ENCODE peak calls at places on chromosomes 12 and 14, in four cellular contexts. One of them, this sample, is unnamed.

GRCh38 chr12:10783252-10783651 is 19.2 kb downstream of the TAS2R7 start:
- DNase-seq in IMR-90: no peak
- DNase-seq in activated naive CD4-positive, alpha-beta T cell treated with anti-CD3 and anti-CD28 coated beads for 36 hours: no peak
- DNase-seq in posterior cingulate gyrus: no peak
- DNase-seq in this sample: no peak

GRCh38 chr12:64452559-64453329 is 824 bp downstream of the TBK1 start:
- DNase-seq in IMR-90: peak
- DNase-seq in activated naive CD4-positive, alpha-beta T cell treated with anti-CD3 and anti-CD28 coated beads for 36 hours: peak
- DNase-seq in posterior cingulate gyrus: no peak
- DNase-seq in this sample: peak

GRCh38 chr12:30908389-30909087 is 18.0 kb upstream of the TSPAN11 start:
- DNase-seq in activated naive CD4-positive, alpha-beta T cell treated with anti-CD3 and anti-CD28 coated beads for 36 hours: no peak
- DNase-seq in IMR-90: peak
- DNase-seq in posterior cingulate gyrus: no peak
- DNase-seq in this sample: no peak

GRCh38 chr14:41289025-41289424 is 317.7 kb upstream of the LRFN5 start:
- DNase-seq in IMR-90: no peak
- DNase-seq in posterior cingulate gyrus: no peak
- DNase-seq in activated naive CD4-positive, alpha-beta T cell treated with anti-CD3 and anti-CD28 coated beads for 36 hours: no peak
- DNase-seq in this sample: no peak

GRCh38 chr12:98733667-98734350 is 88.7 kb downstream of the APAF1 start:
- DNase-seq in posterior cingulate gyrus: no peak
- DNase-seq in activated naive CD4-positive, alpha-beta T cell treated with anti-CD3 and anti-CD28 coated beads for 36 hours: no peak
- DNase-seq in IMR-90: peak
- DNase-seq in this sample: no peak

GRCh38 chr14:94768521-94769412 is 1.1 kb downstream of the GSC start:
- DNase-seq in posterior cingulate gyrus: no peak
- DNase-seq in IMR-90: no peak
- DNase-seq in activated naive CD4-positive, alpha-beta T cell treated with anti-CD3 and anti-CD28 coated beads for 36 hours: peak
- DNase-seq in this sample: no peak

GRCh38 chr12:15880721-15881120 is 1.5 kb upstream of the STRAP start:
- DNase-seq in activated naive CD4-positive, alpha-beta T cell treated with anti-CD3 and anti-CD28 coated beads for 36 hours: no peak
- DNase-seq in IMR-90: no peak
- DNase-seq in posterior cingulate gyrus: no peak
- DNase-seq in this sample: no peak

GRCh38 chr12:47028981-47029708 is 50.3 kb upstream of the PCED1B start:
- DNase-seq in IMR-90: no peak
- DNase-seq in activated naive CD4-positive, alpha-beta T cell treated with anti-CD3 and anti-CD28 coated beads for 36 hours: no peak
- DNase-seq in posterior cingulate gyrus: no peak
- DNase-seq in this sample: no peak

GRCh38 chr14:64806202-64806861 is 73.4 kb downstream of the SPTB start:
- DNase-seq in activated naive CD4-positive, alpha-beta T cell treated with anti-CD3 and anti-CD28 coated beads for 36 hours: no peak
- DNase-seq in posterior cingulate gyrus: no peak
- DNase-seq in IMR-90: peak
- DNase-seq in this sample: no peak

GRCh38 chr14:99516156-99517045 is 35.2 kb downstream of the CCNK start:
- DNase-seq in posterior cingulate gyrus: no peak
- DNase-seq in activated naive CD4-positive, alpha-beta T cell treated with anti-CD3 and anti-CD28 coated beads for 36 hours: no peak
- DNase-seq in IMR-90: no peak
- DNase-seq in this sample: peak

GRCh38 chr12:68739891-68740290 is 6.1 kb upstream of the SLC35E3 start:
- DNase-seq in activated naive CD4-positive, alpha-beta T cell treated with anti-CD3 and anti-CD28 coated beads for 36 hours: no peak
- DNase-seq in IMR-90: no peak
- DNase-seq in posterior cingulate gyrus: no peak
- DNase-seq in this sample: no peak

GRCh38 chr12:112408621-112409020 is 784 bp downstream of the RPL6 start:
- DNase-seq in IMR-90: no peak
- DNase-seq in posterior cingulate gyrus: no peak
- DNase-seq in activated naive CD4-positive, alpha-beta T cell treated with anti-CD3 and anti-CD28 coated beads for 36 hours: no peak
- DNase-seq in this sample: no peak

GRCh38 chr12:112555621-112556233 is 137.0 kb downstream of the PTPN11 start:
- DNase-seq in IMR-90: no peak
- DNase-seq in activated naive CD4-positive, alpha-beta T cell treated with anti-CD3 and anti-CD28 coated beads for 36 hours: no peak
- DNase-seq in posterior cingulate gyrus: no peak
- DNase-seq in this sample: no peak

GRCh38 chr12:27332407-27333310 is at the start of gene BMAL2:
- DNase-seq in IMR-90: peak
- DNase-seq in posterior cingulate gyrus: peak
- DNase-seq in activated naive CD4-positive, alpha-beta T cell treated with anti-CD3 and anti-CD28 coated beads for 36 hours: peak
- DNase-seq in this sample: peak

GRCh38 chr14:104392001-104392395 is 187.6 kb upstream of the C14orf180 start:
- DNase-seq in activated naive CD4-positive, alpha-beta T cell treated with anti-CD3 and anti-CD28 coated beads for 36 hours: peak
- DNase-seq in IMR-90: no peak
- DNase-seq in posterior cingulate gyrus: no peak
- DNase-seq in this sample: no peak

GRCh38 chr14:37594238-37594915 is 672 bp downstream of the FOXA1 start:
- DNase-seq in posterior cingulate gyrus: no peak
- DNase-seq in activated naive CD4-positive, alpha-beta T cell treated with anti-CD3 and anti-CD28 coated beads for 36 hours: peak
- DNase-seq in IMR-90: peak
- DNase-seq in this sample: peak

GRCh38 chr14:31261859-31262739 is 54.5 kb upstream of the HECTD1 start:
- DNase-seq in IMR-90: peak
- DNase-seq in activated naive CD4-positive, alpha-beta T cell treated with anti-CD3 and anti-CD28 coated beads for 36 hours: no peak
- DNase-seq in posterior cingulate gyrus: no peak
- DNase-seq in this sample: peak

GRCh38 chr12:56007148-56007891 is 10.2 kb downstream of the SUOX start:
- DNase-seq in activated naive CD4-positive, alpha-beta T cell treated with anti-CD3 and anti-CD28 coated beads for 36 hours: peak
- DNase-seq in IMR-90: peak
- DNase-seq in posterior cingulate gyrus: peak
- DNase-seq in this sample: peak

GRCh38 chr14:104799657-104800599 is 973 bp upstream of the ZBTB42 start:
- DNase-seq in IMR-90: peak
- DNase-seq in posterior cingulate gyrus: no peak
- DNase-seq in activated naive CD4-positive, alpha-beta T cell treated with anti-CD3 and anti-CD28 coated beads for 36 hours: peak
- DNase-seq in this sample: peak

GRCh38 chr12:31860401-31860800 is 98.8 kb upstream of the RESF1 start:
- DNase-seq in posterior cingulate gyrus: no peak
- DNase-seq in IMR-90: no peak
- DNase-seq in activated naive CD4-positive, alpha-beta T cell treated with anti-CD3 and anti-CD28 coated beads for 36 hours: no peak
- DNase-seq in this sample: no peak

This sample was measured in Caco-2.